ENCODE peak calls at places on chromosome 10, in four cellular contexts. R, E, M and J are unnamed samples. For H3K4me1, H3K36me3 and H4K20me1, the result is how much of the 10 kb centered on the place peaks cover.

GRCh38 chr10:31139497-31139896 is 107.8 kb upstream of the ZNF438 start:
- DNase-seq in R (no peak), E (no peak), M (no peak), J (no peak)

GRCh38 chr10:110576220-110576619 is 8.7 kb downstream of the SMC3 start:
- DNase-seq in R (peak), E (peak), M (no peak), J (peak)

GRCh38 chr10:80460399-80461207 is 6.5 kb downstream of the TSPAN14 start:
- DNase-seq in R (peak), E (peak), M (peak), J (peak)

GRCh38 chr10:24821986-24822385 is 98.3 kb upstream of the ARHGAP21 start:
- DNase-seq in R (peak), E (peak), M (peak), J (peak)

GRCh38 chr10:124032982-124033886 is 60.2 kb downstream of the CHST15 start:
- DNase-seq in R (peak), E (peak), M (no peak), J (peak)

GRCh38 chr10:114893248-114893647 is 44.7 kb upstream of the TRUB1 start:
- DNase-seq in R (peak), E (no peak), M (no peak), J (no peak)

GRCh38 chr10:16787361-16787791 is 29.8 kb downstream of the RSU1 start:
- DNase-seq in R (no peak), E (no peak), M (no peak), J (no peak)

GRCh38 chr10:96619803-96620773 is 33.3 kb upstream of the TM9SF3 start:
- DNase-seq in R (peak), E (peak), M (no peak), J (peak)

GRCh38 chr10:3834410-3834809 is 49.4 kb upstream of the KLF6 start:
- DNase-seq in R (no peak), E (no peak), M (no peak), J (no peak)
- H3K4me1 ChIP-seq in R (under half), E (under half), M (under half), J (under half)

DNA sequence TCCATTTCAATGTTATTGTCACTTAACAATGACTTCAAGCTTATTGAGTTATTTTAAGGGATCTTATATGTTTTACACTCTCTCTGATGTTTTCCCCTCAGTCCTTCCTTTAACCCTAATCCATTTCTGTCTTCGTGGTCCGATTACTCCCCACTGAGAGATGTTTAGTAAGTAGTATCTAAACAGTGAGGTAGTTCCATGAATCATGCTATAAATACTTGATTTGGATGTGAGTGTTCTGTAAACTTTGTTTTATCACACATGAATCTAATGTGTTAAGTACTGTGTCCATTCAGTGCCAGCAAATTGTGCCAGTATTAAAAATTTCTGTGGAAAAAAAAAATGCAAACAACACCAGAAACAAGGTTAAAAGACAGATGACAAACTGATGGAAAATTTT is 18.6 kb downstream of the RPP30 start:
- DNase-seq in R (peak), E (peak), M (no peak), J (peak)
- H3K36me3 ChIP-seq in R (under half), E (under half), M (under half), J (under half)

GRCh38 chr10:62395892-62396291 is 21.7 kb downstream of the ZNF365 start:
- DNase-seq in R (no peak), E (no peak), M (no peak), J (no peak)

GRCh38 chr10:62394556-62395018 is 20.4 kb downstream of the ZNF365 start:
- DNase-seq in R (no peak), E (no peak), M (no peak), J (no peak)

GRCh38 chr10:62390497-62391176 is 16.5 kb downstream of the ZNF365 start:
- DNase-seq in R (peak), E (peak), M (no peak), J (no peak)

GRCh38 chr10:62396864-62397263 is 22.7 kb downstream of the ZNF365 start:
- DNase-seq in R (no peak), E (no peak), M (no peak), J (no peak)

GRCh38 chr10:62393237-62393636 is 19.1 kb downstream of the ZNF365 start:
- DNase-seq in R (no peak), E (no peak), M (no peak), J (no peak)
- H4K20me1 ChIP-seq in R (under half), E (under half), M (under half), J (under half)

GRCh38 chr10:70678757-70679489 is 6.6 kb downstream of the ADAMTS14 start:
- DNase-seq in R (no peak), E (peak), M (no peak), J (no peak)
- H3K4me1 ChIP-seq in R (under half), E (under half), M (under half), J (under half)

DNA sequence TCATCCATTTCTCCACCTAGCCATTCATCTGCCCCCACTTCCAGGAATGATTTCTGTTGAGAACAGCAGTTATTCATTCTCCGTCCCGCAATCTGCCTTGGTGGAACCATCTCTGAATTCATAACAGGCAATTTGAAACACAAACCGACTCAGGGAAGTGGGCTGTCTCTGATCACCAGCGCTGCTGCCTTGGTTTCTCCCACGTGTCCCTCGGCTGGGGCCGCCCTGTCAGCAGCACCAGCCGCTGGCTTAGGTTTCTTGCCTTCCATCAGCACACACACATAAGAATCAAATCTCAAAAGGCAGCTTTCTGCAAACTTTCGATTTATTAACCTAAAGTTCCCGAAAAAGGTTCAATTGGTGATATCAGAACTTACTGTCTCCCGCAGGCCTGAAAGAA is 528.2 kb upstream of the NRP1 start:
- DNase-seq in R (no peak), E (no peak), M (no peak), J (no peak)
- H3K36me3 ChIP-seq in R (under half), E (under half), M (under half), J (under half)

DNA sequence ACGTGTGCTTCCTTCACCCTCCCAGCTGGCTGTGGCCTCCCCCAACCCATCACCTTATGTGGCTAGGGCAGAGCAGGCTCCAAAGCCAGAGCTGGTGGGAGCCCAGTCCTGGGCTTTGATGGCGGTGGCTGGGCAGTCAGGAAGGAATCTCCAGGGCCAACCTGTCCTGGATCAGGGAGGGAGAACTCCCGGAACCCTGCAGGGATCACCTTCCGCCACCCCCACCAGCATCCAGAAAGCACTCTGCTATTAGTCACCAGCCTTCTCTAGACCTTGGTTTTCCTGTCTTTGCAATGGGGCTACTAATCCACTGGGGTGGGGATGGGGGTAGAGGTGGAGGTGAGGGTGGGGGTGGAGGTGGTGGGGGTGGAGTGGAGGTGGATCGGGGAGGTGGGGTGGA is 139.0 kb downstream of the ZMIZ1 start:
- DNase-seq in R (no peak), E (no peak), M (no peak), J (no peak)
- H4K20me1 ChIP-seq in R (half or more), E (under half), M (under half), J (under half)

GRCh38 chr10:95472304-95473088 is 88.7 kb downstream of the SORBS1 start:
- DNase-seq in R (no peak), E (no peak), M (no peak), J (no peak)
- H3K4me1 ChIP-seq in R (under half), E (under half), M (under half), J (under half)

DNA sequence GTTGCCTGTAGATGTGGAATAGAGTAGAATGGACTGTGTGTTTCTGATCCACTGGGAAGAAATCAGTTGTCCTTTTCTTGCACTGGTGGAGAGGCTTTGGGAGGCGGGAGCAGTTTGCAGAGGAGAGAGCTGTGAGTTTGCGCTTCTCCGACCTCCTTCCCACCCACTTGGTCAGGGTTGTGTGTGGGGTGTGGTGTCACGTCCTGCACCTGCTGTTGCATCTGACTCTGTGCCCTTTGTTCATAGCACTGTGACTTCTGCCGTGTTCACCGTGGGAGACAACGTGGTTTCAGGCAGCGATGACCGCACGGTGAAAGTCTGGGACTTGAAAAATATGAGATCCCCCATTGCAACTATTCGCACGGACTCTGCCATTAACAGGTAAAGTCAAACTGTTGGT is 67.8 kb downstream of the WDR37 start:
- DNase-seq in R (no peak), E (no peak), M (no peak), J (no peak)
- H3K36me3 ChIP-seq in R (half or more), E (under half), M (under half), J (under half)